ENCODE peak calls at places on chromosomes 11 and 22, in seven cellular contexts. O, J, H, Q, U, F and Z are unnamed samples.

GRCh38 chr22:32245042-32245441 is 10.1 kb downstream of the SLC5A4 start:
- DNase-seq in U (no peak), J (no peak), O (no peak), F (no peak), Q (no peak), H (no peak), Z (no peak)

GRCh38 chr11:289706-290620 is 1.0 kb downstream of the PGGHG start:
- DNase-seq in O (no peak), Q (no peak), J (no peak), F (no peak), U (no peak), H (no peak), Z (no peak)

GRCh38 chr11:75654314-75654713 is 14.5 kb downstream of the MAP6 start:
- DNase-seq in O (peak), F (no peak), Q (no peak), H (no peak), U (no peak), J (no peak), Z (peak)

GRCh38 chr11:4647795-4648194 is 4.0 kb downstream of the OR51E1 start:
- DNase-seq in Q (no peak), H (no peak), J (no peak), F (no peak), O (no peak), U (no peak), Z (no peak)

GRCh38 chr11:134459246-134460043 is 47.4 kb upstream of the B3GAT1 start:
- DNase-seq in Q (no peak), O (no peak), F (no peak), H (no peak), U (no peak), J (no peak), Z (no peak)

GRCh38 chr22:45468872-45469572 is 33.7 kb upstream of the FBLN1 start:
- DNase-seq in O (peak), U (no peak), H (no peak), F (no peak), Q (no peak), J (no peak), Z (no peak)

GRCh38 chr22:17243524-17243923 is 24.3 kb upstream of the ADA2 start:
- DNase-seq in U (no peak), Q (no peak), F (no peak), O (peak), J (no peak), H (no peak), Z (peak)

GRCh38 chr11:69964247-69964643 is 113.9 kb upstream of the ANO1 start:
- DNase-seq in F (no peak), J (no peak), O (no peak), U (no peak), Q (no peak), H (no peak), Z (no peak)

GRCh38 chr11:120594746-120595145 is 83.2 kb downstream of the GRIK4 start:
- DNase-seq in H (no peak), O (no peak), F (no peak), U (no peak), Q (no peak), J (no peak), Z (no peak)

GRCh38 chr11:118473537-118473936 is 37.2 kb downstream of the KMT2A start:
- DNase-seq in Q (no peak), F (no peak), O (no peak), H (no peak), J (no peak), U (no peak), Z (no peak)

GRCh38 chr11:11988099-11988651 is 20.3 kb downstream of the DKK3 start:
- DNase-seq in H (no peak), O (peak), U (no peak), Q (no peak), F (no peak), J (no peak), Z (no peak)

GRCh38 chr22:45640941-45641621 is 30.6 kb upstream of the ATXN10 start:
- DNase-seq in H (no peak), U (no peak), O (no peak), F (no peak), Q (peak), J (no peak), Z (no peak)

GRCh38 chr11:65452806-65453490 is 30.4 kb downstream of the NEAT1 start:
- DNase-seq in H (no peak), U (no peak), O (peak), Q (no peak), J (no peak), F (no peak), Z (no peak)

GRCh38 chr22:33653525-33654063 is 266.7 kb downstream of the LARGE1 start:
- DNase-seq in U (no peak), F (no peak), J (no peak), H (no peak), O (no peak), Q (no peak), Z (no peak)

GRCh38 chr11:30326114-30326783 is 3.3 kb downstream of the ARL14EP start:
- DNase-seq in O (no peak), Q (no peak), H (no peak), J (no peak), U (no peak), F (no peak), Z (no peak)

GRCh38 chr22:48417143-48418070 is 1410.3 kb downstream of the BRD1 start:
- DNase-seq in H (no peak), Q (no peak), J (no peak), O (no peak), F (no peak), U (no peak), Z (no peak)

GRCh38 chr11:128419012-128419767 is 168.2 kb downstream of the ETS1 start:
- DNase-seq in J (no peak), O (no peak), H (no peak), U (no peak), Q (no peak), F (no peak), Z (no peak)

GRCh38 chr22:38935023-38935422 is 22.4 kb upstream of the APOBEC3A start:
- DNase-seq in F (no peak), Q (no peak), U (peak), O (no peak), J (no peak), H (no peak), Z (no peak)